ENCODE peak calls at places on chromosomes 16 and 17, in four cellular contexts. D is T-helper 2 cell; W is GM18507; Z is activated effector memory CD4-positive, alpha-beta T cell treated with anti-CD3 and anti-CD28 coated beads, Interleukin-2, amount 50 U/mL, for 16 hours. U is an unnamed sample.
A peak's percentile ranks its signal among the peaks of the same experiment; 100 is the strongest.

GRCh38 chr16:50463581-50464324 is 84.4 kb upstream of the NKD1 start:
- DNase-seq in D (no peak), W (no peak), Z (peak; percentile 38), U (no peak)

GRCh38 chr17:16889088-16889465 is 82.8 kb downstream of the TNFRSF13B start:
- DNase-seq in D (no peak), W (no peak), Z (no peak), U (no peak)

GRCh38 chr16:87342504-87342903 is 25.3 kb upstream of the C16orf95 start:
- DNase-seq in D (no peak), W (no peak), Z (no peak), U (no peak)

GRCh38 chr16:30841332-30841731 is 52.5 kb downstream of the BCL7C start:
- DNase-seq in D (no peak), W (no peak), Z (no peak), U (no peak)

GRCh38 chr17:73289549-73290254 is 22.1 kb downstream of the CDC42EP4 start:
- DNase-seq in D (no peak), W (no peak), Z (no peak), U (no peak)

GRCh38 chr17:43338886-43339516 is 59.8 kb upstream of the ARL4D start:
- DNase-seq in D (peak; percentile 19), W (no peak), Z (peak; percentile 88), U (peak; percentile 81)

GRCh38 chr16:89374393-89374948 is 115.9 kb downstream of the ANKRD11 start:
- DNase-seq in D (no peak), W (no peak), Z (no peak), U (no peak)

GRCh38 chr17:4329838-4330237 is 36.6 kb downstream of the UBE2G1 start:
- DNase-seq in D (no peak), W (no peak), Z (no peak), U (peak; percentile 79)

GRCh38 chr16:1047801-1048200 is 24.7 kb upstream of the SSTR5 start:
- DNase-seq in D (no peak), W (no peak), Z (no peak), U (no peak)

GRCh38 chr17:10871914-10872313 is 34.0 kb upstream of the PIRT start:
- DNase-seq in D (no peak), W (no peak), Z (no peak), U (no peak)

GRCh38 chr16:89143911-89144675 is 27.5 kb upstream of the CDH15 start:
- DNase-seq in D (no peak), W (no peak), Z (no peak), U (no peak)

GRCh38 chr17:68334393-68334792 is 43.1 kb downstream of the ARSG start:
- DNase-seq in D (no peak), W (no peak), Z (no peak), U (no peak)

GRCh38 chr17:69188796-69189195 is 39.8 kb downstream of the ABCA10 start:
- DNase-seq in D (no peak), W (no peak), Z (no peak), U (no peak)

GRCh38 chr16:3819741-3820724 is 60.5 kb downstream of the CREBBP start:
- DNase-seq in D (no peak), W (no peak), Z (no peak), U (peak; percentile 90)

GRCh38 chr17:80891096-80892018 is 100.3 kb upstream of the CHMP6 start:
- DNase-seq in D (peak; percentile 40), W (peak; percentile 58), Z (peak; percentile 91), U (peak; percentile 91)

GRCh38 chr17:62628845-62629555 is 1.5 kb downstream of the MRC2 start:
- DNase-seq in D (no peak), W (no peak), Z (no peak), U (no peak)

GRCh38 chr17:40500190-40500589 is 1.2 kb downstream of the TNS4 start:
- DNase-seq in D (no peak), W (no peak), Z (no peak), U (no peak)

GRCh38 chr17:68686108-68686988 is 85.2 kb upstream of the FAM20A start:
- DNase-seq in D (no peak), W (no peak), Z (no peak), U (no peak)

GRCh38 chr16:200388-200787 is 20.1 kb downstream of the HBQ1 start:
- DNase-seq in D (no peak), W (no peak), Z (no peak), U (peak; percentile 48)

GRCh38 chr17:18238299-18238698 is 12.9 kb downstream of the LLGL1 start:
- DNase-seq in D (no peak), W (no peak), Z (no peak), U (no peak)

GRCh38 chr17:38322897-38323296 is 20.9 kb downstream of the GPR179 start:
- DNase-seq in D (no peak), W (no peak), Z (peak; percentile 8), U (no peak)

GRCh38 chr16:56202036-56202435 is 10.7 kb downstream of the GNAO1 start:
- DNase-seq in D (no peak), W (no peak), Z (no peak), U (peak; percentile 28)

GRCh38 chr17:18896146-18896545 is 38.2 kb downstream of the PRPSAP2 start:
- DNase-seq in D (no peak), W (no peak), Z (no peak), U (no peak)

U was measured in ACHN.